ENCODE peak calls at places on chromosomes 16 and 17, in five cellular contexts. One of them, this sample, is unnamed.

GRCh38 chr17:80294210-80294609 is 33.6 kb downstream of the RNF213 start:
- DNase-seq in A549: no peak
- DNase-seq in ovary: no peak
- DNase-seq in sigmoid colon: no peak
- DNase-seq in colonic mucosa: peak
- DNase-seq in this sample: no peak

GRCh38 chr16:56576585-56577299 is 11.9 kb downstream of the MT4 start:
- DNase-seq in A549: peak
- DNase-seq in ovary: peak
- DNase-seq in sigmoid colon: peak
- DNase-seq in colonic mucosa: peak
- DNase-seq in this sample: no peak

GRCh38 chr16:22353188-22353919 is 21.1 kb downstream of the CDR2 start:
- DNase-seq in A549: peak
- DNase-seq in ovary: no peak
- DNase-seq in sigmoid colon: no peak
- DNase-seq in colonic mucosa: peak
- DNase-seq in this sample: no peak

GRCh38 chr17:8128125-8128784 is 4.3 kb upstream of the HES7 start:
- DNase-seq in A549: no peak
- DNase-seq in ovary: no peak
- DNase-seq in sigmoid colon: no peak
- DNase-seq in colonic mucosa: no peak
- DNase-seq in this sample: no peak

GRCh38 chr16:89150090-89150835 is 21.3 kb upstream of the CDH15 start:
- DNase-seq in A549: no peak
- DNase-seq in ovary: peak
- DNase-seq in sigmoid colon: no peak
- DNase-seq in colonic mucosa: no peak
- DNase-seq in this sample: no peak

GRCh38 chr16:14400285-14400977 is 229.6 kb downstream of the PARN start:
- DNase-seq in A549: no peak
- DNase-seq in ovary: no peak
- DNase-seq in sigmoid colon: no peak
- DNase-seq in colonic mucosa: no peak
- DNase-seq in this sample: no peak

GRCh38 chr16:56625140-56625942 is at the start of gene MT1E:
- DNase-seq in A549: no peak
- DNase-seq in ovary: peak
- DNase-seq in sigmoid colon: peak
- DNase-seq in colonic mucosa: peak
- DNase-seq in this sample: peak

GRCh38 chr16:31713945-31714898 is 159.4 kb upstream of the ZNF267 start:
- DNase-seq in A549: no peak
- DNase-seq in ovary: no peak
- DNase-seq in sigmoid colon: no peak
- DNase-seq in colonic mucosa: no peak
- DNase-seq in this sample: no peak

GRCh38 chr17:17205368-17206148 is 575 bp downstream of the PLD6 start:
- DNase-seq in A549: peak
- DNase-seq in ovary: peak
- DNase-seq in sigmoid colon: peak
- DNase-seq in colonic mucosa: peak
- DNase-seq in this sample: no peak

GRCh38 chr17:64240261-64240740 is 22.8 kb downstream of the TEX2 start:
- DNase-seq in A549: no peak
- DNase-seq in ovary: no peak
- DNase-seq in sigmoid colon: no peak
- DNase-seq in colonic mucosa: no peak
- DNase-seq in this sample: no peak

GRCh38 chr17:38451840-38452529 is 23.7 kb downstream of the ARHGAP23 start:
- DNase-seq in A549: no peak
- DNase-seq in ovary: peak
- DNase-seq in sigmoid colon: no peak
- DNase-seq in colonic mucosa: no peak
- DNase-seq in this sample: no peak

GRCh38 chr17:38333635-38334295 is 10.0 kb downstream of the GPR179 start:
- DNase-seq in A549: peak
- DNase-seq in ovary: no peak
- DNase-seq in sigmoid colon: no peak
- DNase-seq in colonic mucosa: peak
- DNase-seq in this sample: no peak

GRCh38 chr17:4607773-4608187 is 23.5 kb downstream of the SMTNL2 start:
- DNase-seq in A549: no peak
- DNase-seq in ovary: peak
- DNase-seq in sigmoid colon: peak
- DNase-seq in colonic mucosa: peak
- DNase-seq in this sample: peak

GRCh38 chr16:66176111-66176510 is 190.4 kb upstream of the CDH5 start:
- DNase-seq in A549: no peak
- DNase-seq in ovary: no peak
- DNase-seq in sigmoid colon: no peak
- DNase-seq in colonic mucosa: no peak
- DNase-seq in this sample: no peak

GRCh38 chr17:27499451-27500265 is 43.4 kb downstream of the KSR1 start:
- DNase-seq in A549: no peak
- DNase-seq in ovary: no peak
- DNase-seq in sigmoid colon: no peak
- DNase-seq in colonic mucosa: no peak
- DNase-seq in this sample: no peak

GRCh38 chr17:63032141-63032540 is 66.1 kb downstream of the TANC2 start:
- DNase-seq in A549: peak
- DNase-seq in ovary: no peak
- DNase-seq in sigmoid colon: no peak
- DNase-seq in colonic mucosa: peak
- DNase-seq in this sample: no peak

GRCh38 chr17:57818066-57818465 is 31.8 kb downstream of the MRPS23 start:
- DNase-seq in A549: no peak
- DNase-seq in ovary: no peak
- DNase-seq in sigmoid colon: no peak
- DNase-seq in colonic mucosa: no peak
- DNase-seq in this sample: no peak

GRCh38 chr16:82524939-82525338 is 101.8 kb upstream of the CDH13 start:
- DNase-seq in A549: no peak
- DNase-seq in ovary: no peak
- DNase-seq in sigmoid colon: no peak
- DNase-seq in colonic mucosa: no peak
- DNase-seq in this sample: no peak

GRCh38 chr17:7912927-7913524 is 3.1 kb downstream of the RNF227 start:
- DNase-seq in A549: peak
- DNase-seq in ovary: no peak
- DNase-seq in sigmoid colon: no peak
- DNase-seq in colonic mucosa: peak
- DNase-seq in this sample: no peak

GRCh38 chr17:68318103-68318991 is 27.1 kb downstream of the ARSG start:
- DNase-seq in A549: peak
- DNase-seq in ovary: no peak
- DNase-seq in sigmoid colon: no peak
- DNase-seq in colonic mucosa: no peak
- DNase-seq in this sample: no peak

GRCh38 chr16:15980329-15980728 is 30.9 kb downstream of the ABCC1 start:
- DNase-seq in A549: no peak
- DNase-seq in ovary: no peak
- DNase-seq in sigmoid colon: no peak
- DNase-seq in colonic mucosa: no peak
- DNase-seq in this sample: no peak

GRCh38 chr16:7182510-7183109 is 150.0 kb upstream of the RBFOX1 start:
- DNase-seq in A549: no peak
- DNase-seq in ovary: no peak
- DNase-seq in sigmoid colon: no peak
- DNase-seq in colonic mucosa: no peak
- DNase-seq in this sample: no peak

DNA sequence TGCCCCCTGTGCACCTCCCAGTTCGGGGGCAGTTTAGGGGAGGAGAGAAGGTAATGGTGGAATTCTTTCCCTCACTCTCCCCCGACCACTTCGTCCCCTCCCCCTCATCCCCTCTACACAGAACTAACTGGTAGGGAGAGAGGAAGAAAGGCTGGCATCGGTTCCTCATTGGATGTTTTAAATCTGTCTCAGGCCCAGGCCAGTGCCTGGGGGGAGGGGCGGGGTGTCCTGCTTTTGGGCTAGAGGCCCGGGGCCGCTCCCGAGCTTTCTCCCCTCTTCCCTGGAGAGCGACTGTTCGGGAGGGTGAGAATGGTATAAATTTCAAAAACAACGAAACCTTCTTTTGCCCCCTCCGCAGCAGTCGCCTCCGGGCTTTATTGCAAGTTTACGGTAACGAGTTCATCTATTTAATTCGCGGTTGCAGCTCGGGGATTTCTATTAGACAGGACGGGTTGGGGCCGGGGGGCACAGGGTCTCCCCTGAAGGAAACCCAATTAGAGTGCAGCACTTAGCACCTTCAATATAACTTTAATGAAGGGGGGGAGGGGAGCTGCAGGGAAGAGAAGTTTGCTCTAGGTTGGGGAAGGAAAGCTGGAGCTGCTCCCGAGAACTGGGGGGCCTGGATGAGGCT is at the start of gene PRAC2:
- DNase-seq in A549: no peak
- DNase-seq in ovary: no peak
- DNase-seq in sigmoid colon: peak
- DNase-seq in colonic mucosa: peak
- DNase-seq in this sample: no peak
- H3K4me3 ChIP-seq in A549: no peak
- H3K4me3 ChIP-seq in ovary: no peak
- H3K4me3 ChIP-seq in sigmoid colon: peak
- H3K4me3 ChIP-seq in colonic mucosa: peak
- H3K4me3 ChIP-seq in this sample: no peak

GRCh38 chr17:44546711-44547606 is 10.3 kb upstream of the FZD2 start:
- DNase-seq in A549: no peak
- DNase-seq in ovary: no peak
- DNase-seq in sigmoid colon: no peak
- DNase-seq in colonic mucosa: no peak
- DNase-seq in this sample: no peak
- H3K27ac ChIP-seq in A549: peak
- H3K27ac ChIP-seq in ovary: no peak
- H3K27ac ChIP-seq in sigmoid colon: peak
- H3K27ac ChIP-seq in colonic mucosa: peak
- H3K27ac ChIP-seq in this sample: no peak

GRCh38 chr16:86499889-86500707 is 10.2 kb upstream of the FOXF1 start:
- DNase-seq in A549: no peak
- DNase-seq in ovary: no peak
- DNase-seq in sigmoid colon: peak
- DNase-seq in colonic mucosa: no peak
- DNase-seq in this sample: no peak
- H3K4me3 ChIP-seq in A549: no peak
- H3K4me3 ChIP-seq in ovary: no peak
- H3K4me3 ChIP-seq in sigmoid colon: peak
- H3K4me3 ChIP-seq in colonic mucosa: no peak
- H3K4me3 ChIP-seq in this sample: no peak

DNA sequence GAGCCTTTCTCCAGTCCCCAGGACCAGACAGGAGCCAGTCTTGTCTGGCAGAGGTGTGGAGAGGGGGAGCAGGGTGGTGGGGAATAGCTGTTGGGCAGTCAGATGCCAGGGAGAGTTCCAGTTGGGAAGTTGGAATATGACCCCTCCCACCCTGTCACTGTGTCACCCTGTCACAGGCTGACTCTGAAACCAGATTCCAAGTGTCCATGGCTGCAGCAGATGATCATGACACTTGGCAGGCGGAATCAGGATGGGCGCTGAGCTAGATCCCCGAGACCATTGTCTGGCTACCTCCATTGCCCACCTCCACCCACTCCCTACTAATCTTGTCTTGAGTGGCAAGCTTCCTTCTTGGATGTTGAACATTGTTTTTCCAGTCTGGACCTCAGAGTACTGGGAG is 9.2 kb upstream of the NFATC3 start:
- DNase-seq in A549: no peak
- DNase-seq in ovary: no peak
- DNase-seq in sigmoid colon: no peak
- DNase-seq in colonic mucosa: no peak
- DNase-seq in this sample: no peak
- H3K27ac ChIP-seq in A549: no peak
- H3K27ac ChIP-seq in ovary: no peak
- H3K27ac ChIP-seq in sigmoid colon: no peak
- H3K27ac ChIP-seq in colonic mucosa: no peak
- H3K27ac ChIP-seq in this sample: no peak

GRCh38 chr16:84228321-84228838 is 11.4 kb downstream of the KCNG4 start:
- DNase-seq in A549: peak
- DNase-seq in ovary: peak
- DNase-seq in sigmoid colon: peak
- DNase-seq in colonic mucosa: peak
- DNase-seq in this sample: peak
- H3K4me3 ChIP-seq in A549: no peak
- H3K4me3 ChIP-seq in ovary: peak
- H3K4me3 ChIP-seq in sigmoid colon: no peak
- H3K4me3 ChIP-seq in colonic mucosa: no peak
- H3K4me3 ChIP-seq in this sample: peak

GRCh38 chr16:72848759-72849664 is 198.9 kb downstream of the ZFHX3 start:
- DNase-seq in A549: peak
- DNase-seq in ovary: peak
- DNase-seq in sigmoid colon: peak
- DNase-seq in colonic mucosa: peak
- DNase-seq in this sample: peak
- H3K27ac ChIP-seq in A549: peak
- H3K27ac ChIP-seq in ovary: peak
- H3K27ac ChIP-seq in sigmoid colon: peak
- H3K27ac ChIP-seq in colonic mucosa: no peak
- H3K27ac ChIP-seq in this sample: peak

This sample was measured in right atrium auricular region.